ENCODE peak calls at places on chromosomes 4 and X, in eight cellular contexts. M, X, E, Y, N, D, U and T are unnamed samples.

GRCh38 chrX:149487292-149487691 is 17.8 kb downstream of the IDS start:
- DNase-seq in U (no peak), X (no peak), N (no peak), D (no peak), M (no peak), Y (peak; percentile 11), E (no peak), T (no peak)

GRCh38 chr4:5890063-5890727 is 2.7 kb downstream of the CRMP1 start:
- DNase-seq in N (no peak), U (no peak), E (no peak), Y (no peak), X (no peak), M (no peak), D (no peak), T (no peak)

GRCh38 chrX:118216488-118216887 is 99.9 kb upstream of the KLHL13 start:
- DNase-seq in U (no peak), M (no peak), X (no peak), E (no peak), D (no peak), N (no peak), Y (no peak), T (no peak)

GRCh38 chr4:7429069-7429416 is 5.7 kb downstream of the PSAPL1 start:
- DNase-seq in E (peak; percentile 2), N (peak; percentile 3), U (no peak), X (no peak), M (no peak), D (no peak), Y (no peak), T (no peak)

GRCh38 chrX:22300130-22300529 is 27.4 kb downstream of the CBLL2 start:
- DNase-seq in X (peak; percentile 15), U (no peak), N (no peak), E (no peak), Y (no peak), D (peak; percentile 16), M (peak; percentile 15), T (no peak)

GRCh38 chrX:101993335-101993734 is 61.5 kb upstream of the ZMAT1 start:
- DNase-seq in U (no peak), E (no peak), Y (no peak), N (no peak), D (no peak), X (no peak), M (no peak), T (no peak)

GRCh38 chrX:97389761-97390192 is 506.1 kb downstream of the RPA4 start:
- DNase-seq in U (no peak), E (no peak), D (no peak), Y (no peak), M (peak; percentile 55), X (no peak), N (no peak), T (no peak)

GRCh38 chr4:60884545-60884944 is 315.6 kb upstream of the ADGRL3 start:
- DNase-seq in Y (no peak), U (no peak), X (no peak), D (no peak), E (no peak), M (no peak), N (no peak), T (no peak)

GRCh38 chr4:183492791-183493221 is 12.1 kb upstream of the ING2 start:
- DNase-seq in E (no peak), U (no peak), N (no peak), X (no peak), Y (no peak), M (peak; percentile 80), D (no peak), T (no peak)

GRCh38 chr4:30953799-30954198 is 233.6 kb downstream of the PCDH7 start:
- DNase-seq in Y (no peak), X (no peak), E (no peak), M (no peak), U (no peak), D (no peak), N (no peak), T (no peak)

GRCh38 chrX:102720237-102721168 is at the start of gene GPRASP3:
- DNase-seq in U (peak; percentile 36), X (peak; percentile 78), D (peak; percentile 72), N (peak; percentile 81), M (peak; percentile 50), E (peak; percentile 76), Y (peak; percentile 79), T (peak; percentile 2)

GRCh38 chr4:181528570-181529184 is 714.5 kb upstream of the TENM3 start:
- DNase-seq in N (peak; percentile 48), Y (peak; percentile 52), D (peak; percentile 43), M (no peak), E (peak; percentile 37), X (no peak), U (no peak), T (peak; percentile 42)

GRCh38 chr4:60249784-60250183 is 950.3 kb upstream of the ADGRL3 start:
- DNase-seq in D (no peak), E (no peak), U (no peak), M (no peak), X (no peak), N (no peak), Y (no peak), T (no peak)

GRCh38 chr4:169225058-169225751 is 45.6 kb downstream of the SH3RF1 start:
- DNase-seq in N (no peak), Y (peak; percentile 52), M (peak; percentile 93), D (no peak), U (peak; percentile 35), X (no peak), E (no peak), T (no peak)

GRCh38 chr4:27006247-27006603 is 145.6 kb downstream of the STIM2 start:
- DNase-seq in M (peak; percentile 37), X (no peak), U (no peak), N (no peak), Y (no peak), E (no peak), D (no peak), T (no peak)
- H3K4me3 ChIP-seq in M (no peak overlapping the region), X (no peak overlapping the region), U (no peak overlapping the region), N (no peak overlapping the region), Y (no peak overlapping the region), E (no peak overlapping the region), D (no peak overlapping the region), T (no peak overlapping the region)

GRCh38 chr4:159006202-159006601 is 96.7 kb upstream of the RAPGEF2 start:
- DNase-seq in X (no peak), E (no peak), M (peak; percentile 44), U (no peak), D (no peak), N (no peak), Y (no peak), T (no peak)

GRCh38 chr4:158999849-159000248 is 103.0 kb upstream of the RAPGEF2 start:
- DNase-seq in N (no peak), X (no peak), E (no peak), M (no peak), U (no peak), D (no peak), Y (no peak), T (no peak)

GRCh38 chr4:158999166-158999682 is 103.7 kb upstream of the RAPGEF2 start:
- DNase-seq in X (no peak), N (no peak), Y (no peak), E (no peak), D (no peak), M (no peak), U (no peak), T (no peak)

GRCh38 chr4:159002950-159003349 is 99.9 kb upstream of the RAPGEF2 start:
- DNase-seq in M (peak; percentile 73), D (no peak), E (no peak), Y (no peak), N (no peak), X (no peak), U (no peak), T (no peak)

DNA sequence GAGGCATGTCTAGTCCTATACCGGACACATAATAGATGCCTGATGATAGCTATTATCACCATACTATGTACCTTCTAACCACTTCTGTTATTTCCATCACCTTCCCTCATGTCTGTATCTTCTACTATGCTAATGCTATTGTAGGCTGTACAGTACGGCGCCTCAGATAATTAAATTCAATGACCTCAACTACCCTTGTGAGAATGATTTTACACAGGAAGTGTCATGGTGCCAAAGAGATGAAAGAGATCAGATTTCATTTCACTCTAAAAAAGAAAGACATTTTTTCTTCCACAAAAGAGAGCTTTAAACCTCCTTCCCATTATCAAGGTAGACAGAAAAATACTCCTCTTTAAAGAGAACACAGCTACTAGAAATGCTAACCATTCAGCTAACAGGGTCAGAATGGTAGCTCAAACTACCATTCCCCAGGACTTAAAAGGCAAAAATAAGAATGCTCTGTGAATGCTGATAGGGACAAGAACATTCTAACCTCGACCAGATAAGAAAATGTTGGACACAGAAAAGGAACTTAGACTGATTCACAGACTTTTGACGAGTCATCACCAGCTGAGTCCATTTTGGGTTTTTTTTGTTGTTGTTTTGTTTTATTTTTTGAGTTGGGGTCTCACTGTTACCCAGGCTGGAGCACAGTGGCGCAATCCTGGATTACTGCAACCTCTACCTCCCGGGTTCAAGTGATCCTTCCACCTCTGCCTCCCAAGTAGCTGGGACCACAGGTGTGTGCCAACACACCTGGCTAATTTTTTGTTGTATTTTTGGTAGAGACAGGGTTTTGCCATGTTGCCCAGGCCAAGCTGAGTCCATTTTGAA is 99.2 kb upstream of the RAPGEF2 start:
- DNase-seq in M (no peak), U (no peak), E (no peak), Y (no peak), D (no peak), X (no peak), N (no peak), T (no peak)
- H3K4me3 ChIP-seq in M (no peak overlapping the region), U (no peak overlapping the region), E (no peak overlapping the region), Y (no peak overlapping the region), D (no peak overlapping the region), X (no peak overlapping the region), N (no peak overlapping the region), T (no peak overlapping the region)

GRCh38 chr4:140523857-140524742 is at the start of gene ELMOD2:
- DNase-seq in X (peak; percentile 98), Y (peak; percentile 98), D (peak; percentile 99), U (peak; percentile 90), E (peak; percentile 99), M (peak; percentile 97), N (peak; percentile 100), T (peak; percentile 98)

DNA sequence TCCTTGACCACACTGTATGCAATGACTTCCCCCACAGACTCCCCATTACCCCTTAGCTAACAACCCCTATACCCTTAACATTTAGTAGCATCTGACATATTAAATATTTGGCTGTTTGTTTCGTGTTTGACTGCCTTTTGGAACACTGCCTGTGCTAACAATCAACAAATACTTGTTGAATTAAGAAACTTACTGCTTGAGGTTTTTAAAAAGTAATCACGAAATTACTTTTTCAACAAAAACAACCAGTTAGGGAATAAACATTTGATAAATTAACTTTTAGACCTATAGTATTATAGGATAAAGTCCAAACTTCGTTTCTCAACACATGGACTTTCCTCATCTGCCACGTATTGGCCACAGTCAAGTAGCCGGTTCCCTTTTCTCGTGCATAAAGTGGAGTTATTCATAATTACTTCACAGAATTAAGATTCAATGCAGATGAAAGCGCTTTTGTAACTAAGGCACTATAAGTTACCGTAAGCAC is 555 bp upstream of the ELMOD2 start:
- DNase-seq in U (no peak), X (no peak), N (no peak), E (no peak), Y (no peak), M (no peak), D (no peak), T (no peak)
- H3K4me3 ChIP-seq in U (peak overlapping the region; percentile 9), X (peak overlapping the region; percentile 89), N (peak overlapping the region; percentile 77), E (peak overlapping the region; percentile 84), Y (peak overlapping the region; percentile 63), M (peak overlapping the region; percentile 90), D (peak overlapping the region; percentile 100), T (peak overlapping the region; percentile 62)

DNA sequence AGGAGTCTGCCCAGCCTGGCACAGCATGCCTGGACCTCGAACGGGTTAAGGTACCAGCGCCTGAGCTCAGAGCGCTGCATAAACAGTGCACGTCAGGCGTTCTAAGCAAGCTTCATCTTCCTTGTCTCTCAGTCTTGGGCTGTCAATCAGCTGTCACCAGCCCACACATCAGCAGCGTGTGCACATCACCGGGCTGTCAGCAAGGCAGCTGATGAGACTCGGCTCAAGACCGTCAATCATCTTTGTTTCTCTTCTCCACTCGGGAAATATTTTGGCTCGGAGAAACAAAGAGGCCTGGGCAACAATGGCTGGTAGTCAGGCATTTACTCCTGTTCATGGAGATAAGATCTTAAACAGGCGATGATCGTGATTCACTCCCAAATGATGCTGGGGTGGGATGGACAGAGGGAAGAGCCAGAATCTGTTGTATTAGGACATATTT is 141.3 kb downstream of the LDB2 start:
- DNase-seq in E (no peak), M (no peak), U (no peak), X (no peak), Y (no peak), D (no peak), N (no peak), T (no peak)
- H3K4me3 ChIP-seq in E (no peak overlapping the region), M (no peak overlapping the region), U (no peak overlapping the region), X (no peak overlapping the region), Y (no peak overlapping the region), D (no peak overlapping the region), N (no peak overlapping the region), T (no peak overlapping the region)